ENCODE peak calls at places on chromosome 22, in seven cellular contexts. O is CD4-positive, CD25-positive, alpha-beta regulatory T cell; N is neural progenitor cell; S is pancreas; B is lower lobe of right lung; K is IMR-90; G is tibial nerve. Z is an unnamed sample.

GRCh38 chr22:39349967-39350802 is at the start of gene SYNGR1:
- DNase-seq in K (no peak), O (no peak), N (peak; percentile 77), S (peak; percentile 21), B (peak; percentile 51), G (no peak), Z (no peak)

GRCh38 chr22:21624120-21624879 is 5.5 kb downstream of the YDJC start:
- DNase-seq in G (no peak), N (peak; percentile 76), O (no peak), K (peak; percentile 23), S (no peak), B (no peak), Z (no peak)

GRCh38 chr22:41237707-41238569 is 2.8 kb downstream of the CHADL start:
- DNase-seq in K (peak; percentile 13), G (peak; percentile 21), S (peak; percentile 79), B (peak; percentile 91), O (peak; percentile 66), N (peak; percentile 86), Z (peak; percentile 82)

GRCh38 chr22:42799462-42800405 is 57.3 kb downstream of the ARFGAP3 start:
- DNase-seq in B (no peak), K (no peak), G (no peak), O (no peak), S (no peak), N (no peak), Z (no peak)

GRCh38 chr22:16933274-16933923 is 74.6 kb downstream of the GAB4 start:
- DNase-seq in B (no peak), G (no peak), N (no peak), S (no peak), O (no peak), K (no peak), Z (no peak)

GRCh38 chr22:41478891-41479521 is 10.1 kb downstream of the ACO2 start:
- DNase-seq in N (no peak), S (no peak), K (peak; percentile 59), O (no peak), G (peak; percentile 45), B (peak; percentile 55), Z (no peak)

GRCh38 chr22:50627914-50628542 is at the start of gene ARSA:
- DNase-seq in G (peak; percentile 61), B (peak; percentile 92), O (peak; percentile 73), S (peak; percentile 80), N (peak; percentile 95), K (peak; percentile 81), Z (peak; percentile 81)

GRCh38 chr22:45977551-45978274 is 751 bp upstream of the WNT7B start:
- DNase-seq in K (peak; percentile 22), N (peak; percentile 77), B (no peak), O (no peak), S (no peak), G (no peak), Z (no peak)

GRCh38 chr22:32307617-32308016 is 50.0 kb upstream of the RFPL3 start:
- DNase-seq in K (no peak), O (no peak), G (no peak), N (no peak), B (no peak), S (no peak), Z (no peak)

GRCh38 chr22:17767236-17768065 is 6.8 kb downstream of the BID start:
- DNase-seq in B (no peak), N (no peak), O (no peak), K (no peak), G (no peak), S (no peak), Z (peak; percentile 67)

GRCh38 chr22:31119026-31119717 is 3.6 kb upstream of the INPP5J start:
- DNase-seq in G (no peak), N (no peak), O (no peak), K (no peak), B (no peak), S (peak; percentile 45), Z (no peak)

GRCh38 chr22:37079668-37080171 is 28.2 kb downstream of the KCTD17 start:
- DNase-seq in B (peak; percentile 58), S (no peak), G (no peak), K (peak; percentile 76), O (peak; percentile 79), N (no peak), Z (peak; percentile 94)

GRCh38 chr22:31800065-31800464 is 46.2 kb downstream of the DEPDC5 start:
- DNase-seq in K (peak; percentile 78), N (no peak), G (no peak), O (no peak), B (no peak), S (no peak), Z (no peak)

GRCh38 chr22:30212363-30212995 is 34.1 kb downstream of the LIF start:
- DNase-seq in G (peak; percentile 66), K (peak; percentile 95), S (peak; percentile 72), O (no peak), B (peak; percentile 92), N (no peak), Z (no peak)

GRCh38 chr22:30241576-30242371 is 4.8 kb downstream of the LIF start:
- DNase-seq in N (no peak), B (no peak), S (no peak), K (peak; percentile 69), O (no peak), G (no peak), Z (no peak)

GRCh38 chr22:31185056-31185455 is 25.1 kb downstream of the RNF185 start:
- DNase-seq in B (no peak), N (no peak), O (no peak), G (no peak), S (no peak), K (peak; percentile 62), Z (no peak)

GRCh38 chr22:31206896-31207687 is 5.0 kb upstream of the LIMK2 start:
- DNase-seq in B (peak; percentile 90), K (no peak), O (no peak), S (no peak), N (no peak), G (no peak), Z (no peak)

GRCh38 chr22:20552450-20552894 is 45.1 kb downstream of the MED15 start:
- DNase-seq in G (peak; percentile 81), N (no peak), B (no peak), O (no peak), S (peak; percentile 46), K (peak; percentile 42), Z (no peak)

GRCh38 chr22:33666249-33666648 is 254.0 kb downstream of the LARGE1 start:
- DNase-seq in B (no peak), N (peak; percentile 41), O (no peak), K (no peak), G (no peak), S (no peak), Z (no peak)
- H3K27ac ChIP-seq in B (no peak overlapping the region), N (peak overlapping the region; percentile 60), O (no peak overlapping the region), K (no peak overlapping the region), G (no peak overlapping the region), S (no peak overlapping the region), Z (no peak overlapping the region)

DNA sequence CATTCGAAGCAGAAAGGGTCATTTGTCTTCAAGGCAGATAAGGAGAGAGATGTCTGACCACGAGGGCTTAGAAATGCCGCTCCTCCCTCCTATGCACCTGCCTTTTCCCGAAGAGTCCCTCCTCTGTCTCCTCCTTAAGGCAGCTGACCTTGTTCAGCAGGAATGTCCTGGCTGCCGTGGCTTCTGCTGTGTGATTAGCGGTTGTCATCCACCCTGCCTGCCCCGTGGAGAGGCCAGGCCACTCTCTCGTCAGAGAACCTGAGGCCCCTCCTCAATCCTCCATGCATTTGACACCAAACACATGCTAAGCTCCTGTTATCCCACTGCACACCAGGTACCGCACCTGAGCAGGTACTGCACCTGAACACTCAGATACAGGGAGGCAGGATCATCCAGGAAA is 834.6 kb downstream of the TBC1D22A start:
- DNase-seq in N (no peak), B (no peak), G (no peak), O (no peak), S (no peak), K (no peak), Z (no peak)
- H3K9me3 ChIP-seq in N (peaks cover 4% of the 10 kb centered on the region), B (no peaks in the 10 kb centered on the region), G (no peaks in the 10 kb centered on the region), O (no peaks in the 10 kb centered on the region), S (no peaks in the 10 kb centered on the region), K (peaks cover 49% of the 10 kb centered on the region), Z (no peaks in the 10 kb centered on the region)

DNA sequence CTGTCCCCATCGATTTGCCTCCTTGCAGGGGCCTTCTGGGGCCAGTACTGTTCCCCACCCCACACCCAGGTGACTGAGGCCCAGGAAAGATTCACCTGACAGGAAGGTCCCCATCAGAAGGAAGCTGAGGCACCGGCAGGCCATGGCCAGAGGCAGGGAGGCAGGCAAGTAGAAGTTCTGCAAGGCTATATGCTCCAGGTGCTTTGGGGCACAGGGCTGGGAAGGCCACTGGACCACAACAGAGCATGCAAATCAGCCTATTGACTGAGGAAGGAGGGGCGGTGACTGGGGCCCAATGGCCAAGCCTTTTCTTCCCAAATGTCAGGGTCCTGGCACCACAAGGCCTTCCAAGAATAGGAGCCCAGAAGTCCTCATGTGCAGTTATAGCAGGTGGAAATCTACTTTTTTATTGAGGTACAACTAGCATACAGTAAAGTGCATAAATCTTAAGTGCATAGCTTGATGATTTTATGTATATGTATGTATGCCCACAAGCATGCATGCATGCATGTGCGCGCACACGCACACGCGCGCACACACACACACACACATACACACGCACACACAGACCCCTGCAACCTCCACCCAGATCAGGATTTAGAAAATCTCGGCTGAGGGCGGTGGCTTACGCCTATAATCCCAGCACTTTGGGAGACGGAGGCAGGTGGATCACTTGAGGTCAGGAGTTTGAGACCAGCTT is at the start of gene VPREB3:
- DNase-seq in B (no peak), K (no peak), S (no peak), N (no peak), O (no peak), G (no peak), Z (no peak)
- H3K27ac ChIP-seq in B (no peak within 1 kb of the TSS), K (no peak within 1 kb of the TSS), S (no peak within 1 kb of the TSS), N (no peak within 1 kb of the TSS), O (no peak within 1 kb of the TSS), G (no peak within 1 kb of the TSS), Z (no peak within 1 kb of the TSS)

DNA sequence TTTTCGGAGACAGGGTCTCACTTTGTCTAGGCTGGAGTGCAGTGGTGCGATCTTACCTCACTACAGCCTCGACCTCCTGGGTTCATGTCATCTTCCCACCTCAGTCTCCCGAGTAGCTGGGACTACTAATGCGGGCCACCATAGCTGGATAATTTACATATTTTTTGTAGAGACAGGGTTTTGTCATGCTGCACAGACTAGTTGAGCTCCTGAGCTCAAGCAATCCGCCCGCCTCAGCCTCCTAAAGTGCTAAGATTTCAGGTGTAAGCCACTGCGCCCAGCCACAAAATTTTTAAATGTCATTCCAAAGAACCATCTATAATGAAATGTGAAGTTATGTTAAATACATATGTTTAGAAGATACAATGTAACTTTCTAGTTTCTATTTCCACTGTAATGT is 4747.7 kb upstream of the OR11H1 start:
- DNase-seq in G (no peak), S (no peak), N (no peak), B (no peak), O (no peak), K (no peak), Z (no peak)
- H3K9me3 ChIP-seq in G (peaks cover 15% of the 10 kb centered on the region), S (no peaks in the 10 kb centered on the region), N (peaks cover 42% of the 10 kb centered on the region), B (peaks cover 7% of the 10 kb centered on the region), O (peaks cover 50% of the 10 kb centered on the region), K (peaks cover 35% of the 10 kb centered on the region), Z (no peaks in the 10 kb centered on the region)

DNA sequence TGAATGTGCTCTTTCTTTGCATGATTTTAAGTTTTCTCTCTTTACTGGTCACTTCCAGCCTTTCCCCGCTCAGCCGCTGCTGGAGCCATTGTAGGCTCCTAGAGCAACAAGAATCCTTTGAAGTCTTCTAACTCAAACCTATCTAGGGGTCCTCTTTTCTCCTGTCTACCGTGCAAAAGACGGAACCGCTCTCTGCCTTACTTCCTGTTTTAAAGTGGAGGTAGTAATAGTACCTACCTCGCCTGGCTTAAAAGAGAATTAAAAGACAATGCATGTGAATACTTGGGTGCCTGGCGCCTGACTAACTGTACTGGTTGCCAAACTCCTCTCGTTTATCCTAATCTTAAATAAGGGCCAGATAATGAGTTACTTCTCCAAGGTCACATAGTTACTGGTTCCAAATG is 643 bp downstream of the SAMM50 start:
- DNase-seq in G (no peak), K (no peak), S (no peak), N (no peak), B (no peak), O (no peak), Z (no peak)
- H3K27ac ChIP-seq in G (peak overlapping the region; percentile 78), K (peak overlapping the region; percentile 85), S (no peak overlapping the region), N (no peak overlapping the region), B (peak overlapping the region; percentile 84), O (peak overlapping the region; percentile 71), Z (peak overlapping the region; percentile 63)